ENCODE peak calls at places on chromosomes 12 and 14, in eight cellular contexts. Z is heart left ventricle, R is WTC11, N is nephron progenitor cell, G is ovary, Y is B cell, D is cardiac fibroblast, X is NCI-H460. J is an unnamed sample.

GRCh38 chr12:115306380-115306779 is 622.4 kb upstream of the TBX3 start:
- DNase-seq in R (no peak), X (no peak), D (no peak), Z (no peak), Y (no peak), G (no peak), N (no peak), J (no peak)

GRCh38 chr12:79883216-79883615 is 51.7 kb downstream of the PPP1R12A start:
- DNase-seq in Y (no peak), G (no peak), D (no peak), R (no peak), N (no peak), X (no peak), Z (no peak), J (no peak)

GRCh38 chr14:77212933-77213656 is 31.5 kb downstream of the TMEM63C start:
- DNase-seq in Y (peak; percentile 64), X (peak; percentile 34), Z (no peak), R (peak; percentile 87), D (peak; percentile 15), G (no peak), N (peak; percentile 71), J (no peak)

GRCh38 chr12:125186471-125187147 is 121.4 kb downstream of the AACS start:
- DNase-seq in G (no peak), Z (no peak), D (no peak), X (no peak), Y (peak; percentile 44), R (peak; percentile 49), N (no peak), J (no peak)

GRCh38 chr14:69077841-69078240 is 75.1 kb downstream of the DCAF5 start:
- DNase-seq in G (no peak), R (no peak), Y (no peak), X (no peak), Z (no peak), N (no peak), D (peak; percentile 72), J (no peak)

GRCh38 chr12:18749381-18749957 is 11.6 kb downstream of the CAPZA3 start:
- DNase-seq in Z (no peak), G (no peak), Y (no peak), X (no peak), D (no peak), R (no peak), N (no peak), J (no peak)

GRCh38 chr12:66127695-66128094 is 2.9 kb downstream of the LLPH start:
- DNase-seq in R (no peak), D (peak; percentile 66), Y (no peak), Z (no peak), X (no peak), G (no peak), N (no peak), J (no peak)

GRCh38 chr12:130254476-130255276 is 83.0 kb upstream of the PIWIL1 start:
- DNase-seq in Z (no peak), D (no peak), N (no peak), G (no peak), Y (no peak), R (no peak), X (no peak), J (no peak)

GRCh38 chr12:7108928-7109920 is at the start of gene C1RL:
- DNase-seq in X (peak; percentile 71), N (peak; percentile 95), R (peak; percentile 95), G (peak; percentile 98), Y (peak; percentile 65), Z (peak; percentile 90), D (peak; percentile 96), J (no peak)

GRCh38 chr14:76551906-76552305 is 176.0 kb downstream of the ESRRB start:
- DNase-seq in Z (no peak), R (peak; percentile 18), D (no peak), G (no peak), N (no peak), Y (no peak), X (no peak), J (no peak)

GRCh38 chr14:50679674-50680073 is 11.6 kb upstream of the SAV1 start:
- DNase-seq in R (no peak), G (no peak), X (no peak), D (no peak), Z (no peak), Y (no peak), N (no peak), J (no peak)

J was measured in iPS DF 6.9.